ENCODE peak calls at places on chromosomes 5 and 9, in seven cellular contexts. One of them, this sample, is unnamed.

GRCh38 chr5:93415819-93416218 is 165.2 kb downstream of the NR2F1-AS1 start:
- DNase-seq in K562: no peak
- DNase-seq in GM12891: no peak
- DNase-seq in body of pancreas: no peak
- DNase-seq in tibial nerve: no peak
- DNase-seq in breast epithelium: no peak
- DNase-seq in GM12892: no peak
- DNase-seq in this sample: no peak

GRCh38 chr5:168712280-168712924 is 133.2 kb upstream of the PANK3 start:
- DNase-seq in K562: no peak
- DNase-seq in GM12891: no peak
- DNase-seq in body of pancreas: no peak
- DNase-seq in tibial nerve: peak; percentile 20
- DNase-seq in breast epithelium: no peak
- DNase-seq in GM12892: no peak
- DNase-seq in this sample: no peak

GRCh38 chr9:132301521-132301920 is 53.3 kb downstream of the SETX start:
- DNase-seq in K562: no peak
- DNase-seq in GM12891: no peak
- DNase-seq in body of pancreas: no peak
- DNase-seq in tibial nerve: no peak
- DNase-seq in breast epithelium: no peak
- DNase-seq in GM12892: no peak
- DNase-seq in this sample: no peak

GRCh38 chr5:1442222-1443144 is 2.8 kb downstream of the SLC6A3 start:
- DNase-seq in K562: no peak
- DNase-seq in GM12891: no peak
- DNase-seq in body of pancreas: no peak
- DNase-seq in tibial nerve: no peak
- DNase-seq in breast epithelium: no peak
- DNase-seq in GM12892: no peak
- DNase-seq in this sample: no peak

GRCh38 chr5:37370550-37370863 is 399 bp downstream of the NUP155 start:
- DNase-seq in K562: peak; percentile 33
- DNase-seq in GM12891: no peak
- DNase-seq in body of pancreas: no peak
- DNase-seq in tibial nerve: peak; percentile 7
- DNase-seq in breast epithelium: no peak
- DNase-seq in GM12892: no peak
- DNase-seq in this sample: no peak

GRCh38 chr5:16741007-16741406 is 124.2 kb upstream of the RETREG1 start:
- DNase-seq in K562: no peak
- DNase-seq in GM12891: no peak
- DNase-seq in body of pancreas: no peak
- DNase-seq in tibial nerve: no peak
- DNase-seq in breast epithelium: no peak
- DNase-seq in GM12892: no peak
- DNase-seq in this sample: no peak

GRCh38 chr9:125758986-125759811 is 12.0 kb downstream of the PBX3 start:
- DNase-seq in K562: no peak
- DNase-seq in GM12891: no peak
- DNase-seq in body of pancreas: no peak
- DNase-seq in tibial nerve: no peak
- DNase-seq in breast epithelium: no peak
- DNase-seq in GM12892: no peak
- DNase-seq in this sample: no peak

GRCh38 chr9:89383721-89384300 is 65.5 kb downstream of the SECISBP2 start:
- DNase-seq in K562: no peak
- DNase-seq in GM12891: no peak
- DNase-seq in body of pancreas: no peak
- DNase-seq in tibial nerve: no peak
- DNase-seq in breast epithelium: no peak
- DNase-seq in GM12892: no peak
- DNase-seq in this sample: no peak

GRCh38 chr9:98563212-98563907 is 145.4 kb downstream of the GABBR2 start:
- DNase-seq in K562: no peak
- DNase-seq in GM12891: no peak
- DNase-seq in body of pancreas: no peak
- DNase-seq in tibial nerve: no peak
- DNase-seq in breast epithelium: no peak
- DNase-seq in GM12892: no peak
- DNase-seq in this sample: no peak

GRCh38 chr9:119853126-119853525 is 483.9 kb upstream of the BRINP1 start:
- DNase-seq in K562: no peak
- DNase-seq in GM12891: no peak
- DNase-seq in body of pancreas: no peak
- DNase-seq in tibial nerve: no peak
- DNase-seq in breast epithelium: no peak
- DNase-seq in GM12892: no peak
- DNase-seq in this sample: no peak

GRCh38 chr5:12322042-12322441 is 417.8 kb upstream of the CTNND2 start:
- DNase-seq in K562: no peak
- DNase-seq in GM12891: no peak
- DNase-seq in body of pancreas: no peak
- DNase-seq in tibial nerve: no peak
- DNase-seq in breast epithelium: no peak
- DNase-seq in GM12892: no peak
- DNase-seq in this sample: no peak

GRCh38 chr5:6692906-6693305 is 20.3 kb upstream of the TENT4A start:
- DNase-seq in K562: no peak
- DNase-seq in GM12891: no peak
- DNase-seq in body of pancreas: no peak
- DNase-seq in tibial nerve: no peak
- DNase-seq in breast epithelium: no peak
- DNase-seq in GM12892: no peak
- DNase-seq in this sample: no peak

GRCh38 chr9:130018260-130018659 is 24.7 kb downstream of the FNBP1 start:
- DNase-seq in K562: no peak
- DNase-seq in GM12891: no peak
- DNase-seq in body of pancreas: no peak
- DNase-seq in tibial nerve: no peak
- DNase-seq in breast epithelium: no peak
- DNase-seq in GM12892: no peak
- DNase-seq in this sample: no peak

GRCh38 chr9:122213102-122213588 is 15.6 kb downstream of the LHX6 start:
- DNase-seq in K562: no peak
- DNase-seq in GM12891: no peak
- DNase-seq in body of pancreas: no peak
- DNase-seq in tibial nerve: no peak
- DNase-seq in breast epithelium: no peak
- DNase-seq in GM12892: no peak
- DNase-seq in this sample: no peak
- TF ChIP-seq POLR2A in K562: no peak
- TF ChIP-seq POLR2A in GM12891: no peak
- TF ChIP-seq POLR2A in body of pancreas: no peak
- TF ChIP-seq POLR2A in tibial nerve: no peak
- TF ChIP-seq POLR2A in breast epithelium: no peak
- TF ChIP-seq POLR2A in GM12892: no peak
- TF ChIP-seq POLR2A in this sample: no peak

GRCh38 chr9:113580041-113580953 is 116.8 kb downstream of the RGS3 start:
- DNase-seq in K562: no peak
- DNase-seq in GM12891: no peak
- DNase-seq in body of pancreas: peak; percentile 96
- DNase-seq in tibial nerve: peak; percentile 38
- DNase-seq in breast epithelium: peak; percentile 93
- DNase-seq in GM12892: no peak
- DNase-seq in this sample: peak; percentile 34
- TF ChIP-seq POLR2A in K562: no peak
- TF ChIP-seq POLR2A in GM12891: no peak
- TF ChIP-seq POLR2A in body of pancreas: no peak
- TF ChIP-seq POLR2A in tibial nerve: no peak
- TF ChIP-seq POLR2A in breast epithelium: no peak
- TF ChIP-seq POLR2A in GM12892: no peak
- TF ChIP-seq POLR2A in this sample: no peak

DNA sequence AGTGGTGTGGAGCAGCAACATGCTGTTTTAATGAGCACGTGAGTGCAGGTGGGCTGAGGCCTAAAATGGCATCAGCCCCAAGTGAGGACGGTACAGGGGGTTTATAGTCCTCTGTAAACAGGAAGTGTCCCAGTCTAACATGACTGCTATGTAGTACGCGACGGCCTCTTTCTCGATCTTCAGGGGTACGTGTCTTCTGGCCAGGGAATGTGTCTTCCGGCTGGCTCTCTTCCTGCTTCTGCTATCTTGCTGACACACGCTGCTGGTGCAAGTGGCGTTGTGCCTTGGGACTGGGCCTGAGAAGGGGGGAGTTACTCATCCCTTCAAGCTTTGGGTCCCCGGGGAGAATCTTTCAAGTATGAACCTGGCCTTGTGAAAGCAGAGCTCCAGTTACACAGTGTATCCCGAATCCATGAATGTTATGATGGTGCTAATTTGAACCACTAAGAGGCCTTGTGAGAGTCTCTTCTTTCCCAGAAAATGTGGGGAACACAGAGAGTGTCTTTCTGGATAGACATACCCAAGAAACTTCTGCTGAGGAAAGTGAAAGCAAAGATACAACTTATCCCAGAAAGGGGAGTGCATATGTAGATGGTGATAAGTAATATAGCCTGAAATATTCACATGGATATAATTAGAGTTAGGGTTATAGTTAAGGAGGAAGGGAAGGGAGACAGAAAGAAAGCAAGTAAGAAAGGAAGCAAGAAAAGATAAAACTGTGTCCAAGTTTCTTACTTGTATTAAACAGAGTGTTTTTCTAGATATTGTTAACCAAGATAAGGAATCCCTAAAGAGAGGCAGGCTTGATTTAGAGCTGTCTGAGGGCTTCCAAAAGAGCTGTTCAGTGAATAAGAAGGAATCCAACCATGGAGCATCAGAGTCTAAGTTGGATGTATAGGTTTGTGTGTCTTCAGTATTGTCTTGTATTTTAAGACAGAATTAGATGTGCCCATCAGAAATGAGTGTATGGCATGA is 35.5 kb upstream of the ANXA2R start:
- DNase-seq in K562: peak; percentile 95
- DNase-seq in GM12891: no peak
- DNase-seq in body of pancreas: no peak
- DNase-seq in tibial nerve: no peak
- DNase-seq in breast epithelium: no peak
- DNase-seq in GM12892: no peak
- DNase-seq in this sample: peak; percentile 61
- TF ChIP-seq POLR2A in K562: peak; percentile 75
- TF ChIP-seq POLR2A in GM12891: no peak
- TF ChIP-seq POLR2A in body of pancreas: no peak
- TF ChIP-seq POLR2A in tibial nerve: no peak
- TF ChIP-seq POLR2A in breast epithelium: no peak
- TF ChIP-seq POLR2A in GM12892: no peak
- TF ChIP-seq POLR2A in this sample: no peak

DNA sequence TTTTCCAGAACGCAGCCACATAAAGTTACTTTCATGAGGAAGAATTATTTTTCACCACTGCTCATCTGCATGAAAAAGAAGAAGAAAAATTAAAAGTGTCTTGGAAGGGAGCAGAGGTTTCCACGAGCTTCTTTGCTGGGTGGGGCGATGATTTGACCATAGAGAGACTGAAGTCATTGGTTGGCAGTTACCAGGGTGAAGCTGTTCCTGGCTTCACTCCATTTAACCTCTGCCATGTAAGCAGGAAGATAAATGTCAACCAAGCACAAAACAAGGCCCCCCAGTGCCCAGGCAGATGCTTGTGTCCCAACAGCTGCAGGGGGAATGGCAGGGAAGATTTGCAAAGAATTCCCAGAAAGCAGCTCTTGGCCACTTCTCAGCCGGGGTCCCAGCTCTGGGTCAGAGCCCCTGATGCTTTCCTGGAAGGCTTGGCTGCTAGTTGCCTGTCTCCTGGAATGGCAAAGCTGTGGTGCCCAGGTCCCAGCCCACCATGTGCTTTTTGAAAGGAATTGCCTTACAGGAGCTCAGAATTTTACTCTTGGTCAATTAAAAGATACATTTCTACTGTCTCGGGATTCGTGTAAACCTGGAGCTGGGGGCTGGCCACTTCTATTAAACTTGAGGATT is 383.5 kb downstream of the ENC1 start:
- DNase-seq in K562: no peak
- DNase-seq in GM12891: no peak
- DNase-seq in body of pancreas: no peak
- DNase-seq in tibial nerve: no peak
- DNase-seq in breast epithelium: no peak
- DNase-seq in GM12892: no peak
- DNase-seq in this sample: no peak
- TF ChIP-seq POLR2A in K562: no peak
- TF ChIP-seq POLR2A in GM12891: no peak
- TF ChIP-seq POLR2A in body of pancreas: no peak
- TF ChIP-seq POLR2A in tibial nerve: no peak
- TF ChIP-seq POLR2A in breast epithelium: no peak
- TF ChIP-seq POLR2A in GM12892: no peak
- TF ChIP-seq POLR2A in this sample: no peak

DNA sequence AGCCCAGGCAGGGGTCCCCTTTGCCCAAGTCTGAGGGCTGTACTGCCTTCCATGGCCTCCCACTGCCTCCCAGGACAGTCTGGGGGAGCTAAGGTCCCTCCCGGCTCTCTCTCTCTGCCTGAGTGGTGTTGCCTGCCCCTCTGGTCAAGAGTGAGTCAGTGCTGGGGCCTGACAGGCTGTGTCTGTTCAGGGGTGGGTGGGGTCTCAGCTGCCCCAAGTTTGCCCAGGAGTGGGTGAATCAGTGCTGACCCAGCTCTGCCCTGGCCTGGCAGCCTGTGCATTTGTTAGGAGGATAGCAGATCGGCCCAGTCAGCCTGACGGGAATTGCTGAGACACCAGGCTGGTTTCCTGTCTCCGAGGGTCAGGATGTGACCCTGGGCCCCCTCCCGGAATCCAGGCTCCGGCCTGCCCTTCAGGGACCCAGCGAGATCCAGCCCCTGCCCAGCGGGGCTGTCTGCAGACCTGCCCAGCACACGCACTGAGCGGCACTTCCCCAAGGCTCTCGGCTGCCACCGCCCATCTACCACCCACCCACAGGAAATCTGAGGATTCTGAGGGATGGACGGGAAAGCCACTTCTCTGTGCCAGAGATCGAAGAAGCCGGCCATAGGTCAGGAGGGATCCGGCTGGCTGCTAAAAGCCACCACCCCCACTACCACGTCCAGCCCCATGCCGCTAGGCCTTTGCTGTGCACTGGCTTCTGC is 15.9 kb downstream of the ENG start:
- DNase-seq in K562: no peak
- DNase-seq in GM12891: no peak
- DNase-seq in body of pancreas: peak; percentile 47
- DNase-seq in tibial nerve: peak; percentile 61
- DNase-seq in breast epithelium: no peak
- DNase-seq in GM12892: no peak
- DNase-seq in this sample: peak; percentile 86
- TF ChIP-seq POLR2A in K562: no peak
- TF ChIP-seq POLR2A in GM12891: no peak
- TF ChIP-seq POLR2A in body of pancreas: no peak
- TF ChIP-seq POLR2A in tibial nerve: peak; percentile 22
- TF ChIP-seq POLR2A in breast epithelium: no peak
- TF ChIP-seq POLR2A in GM12892: no peak
- TF ChIP-seq POLR2A in this sample: no peak